ENCODE peak calls at places on chromosomes 12 and 14, in six cellular contexts. One of them, this sample, is unnamed.

GRCh38 chr12:57069522-57069921 is 9.1 kb downstream of the NEMP1 start:
- DNase-seq in IMR-90: peak; percentile 87
- DNase-seq in transverse colon: peak; percentile 66
- DNase-seq in upper lobe of left lung: no peak
- DNase-seq in suprapubic skin: no peak
- DNase-seq in stomach: peak; percentile 60
- DNase-seq in this sample: no peak

GRCh38 chr12:117580718-117581062 is 219.3 kb upstream of the NOS1 start:
- DNase-seq in IMR-90: no peak
- DNase-seq in transverse colon: peak; percentile 16
- DNase-seq in upper lobe of left lung: peak; percentile 69
- DNase-seq in suprapubic skin: peak; percentile 82
- DNase-seq in stomach: no peak
- DNase-seq in this sample: no peak

GRCh38 chr12:21773263-21773741 is 1.2 kb downstream of the KCNJ8 start:
- DNase-seq in IMR-90: peak; percentile 23
- DNase-seq in transverse colon: peak; percentile 34
- DNase-seq in upper lobe of left lung: peak; percentile 66
- DNase-seq in suprapubic skin: no peak
- DNase-seq in stomach: no peak
- DNase-seq in this sample: no peak

GRCh38 chr14:102088012-102088792 is 1.4 kb upstream of the HSP90AA1 start:
- DNase-seq in IMR-90: no peak
- DNase-seq in transverse colon: peak; percentile 56
- DNase-seq in upper lobe of left lung: peak; percentile 92
- DNase-seq in suprapubic skin: no peak
- DNase-seq in stomach: peak; percentile 51
- DNase-seq in this sample: no peak

GRCh38 chr12:81992461-81992860 is 233.3 kb upstream of the PPFIA2 start:
- DNase-seq in IMR-90: no peak
- DNase-seq in transverse colon: peak; percentile 7
- DNase-seq in upper lobe of left lung: no peak
- DNase-seq in suprapubic skin: no peak
- DNase-seq in stomach: peak; percentile 34
- DNase-seq in this sample: no peak

GRCh38 chr14:31037709-31038221 is 11.6 kb upstream of the STRN3 start:
- DNase-seq in IMR-90: no peak
- DNase-seq in transverse colon: no peak
- DNase-seq in upper lobe of left lung: no peak
- DNase-seq in suprapubic skin: no peak
- DNase-seq in stomach: no peak
- DNase-seq in this sample: no peak

GRCh38 chr12:76274699-76275098 is 73.5 kb downstream of the BBS10 start:
- DNase-seq in IMR-90: peak; percentile 77
- DNase-seq in transverse colon: no peak
- DNase-seq in upper lobe of left lung: no peak
- DNase-seq in suprapubic skin: no peak
- DNase-seq in stomach: no peak
- DNase-seq in this sample: no peak

GRCh38 chr12:24854908-24855307 is 94.0 kb downstream of the BCAT1 start:
- DNase-seq in IMR-90: peak; percentile 61
- DNase-seq in transverse colon: no peak
- DNase-seq in upper lobe of left lung: no peak
- DNase-seq in suprapubic skin: no peak
- DNase-seq in stomach: no peak
- DNase-seq in this sample: no peak

GRCh38 chr12:6062427-6063378 is 61.8 kb downstream of the VWF start:
- DNase-seq in IMR-90: peak; percentile 48
- DNase-seq in transverse colon: peak; percentile 58
- DNase-seq in upper lobe of left lung: peak; percentile 63
- DNase-seq in suprapubic skin: no peak
- DNase-seq in stomach: peak; percentile 53
- DNase-seq in this sample: no peak

GRCh38 chr12:127025545-127025944 is 1241.4 kb upstream of the TMEM132C start:
- DNase-seq in IMR-90: no peak
- DNase-seq in transverse colon: no peak
- DNase-seq in upper lobe of left lung: no peak
- DNase-seq in suprapubic skin: no peak
- DNase-seq in stomach: no peak
- DNase-seq in this sample: no peak

GRCh38 chr12:49672351-49673181 is 34.6 kb downstream of the FMNL3 start:
- DNase-seq in IMR-90: no peak
- DNase-seq in transverse colon: no peak
- DNase-seq in upper lobe of left lung: no peak
- DNase-seq in suprapubic skin: no peak
- DNase-seq in stomach: no peak
- DNase-seq in this sample: no peak

GRCh38 chr12:49671051-49671765 is 36.0 kb downstream of the FMNL3 start:
- DNase-seq in IMR-90: no peak
- DNase-seq in transverse colon: peak; percentile 27
- DNase-seq in upper lobe of left lung: no peak
- DNase-seq in suprapubic skin: no peak
- DNase-seq in stomach: peak; percentile 54
- DNase-seq in this sample: no peak

GRCh38 chr12:49675137-49675536 is 32.1 kb downstream of the FMNL3 start:
- DNase-seq in IMR-90: no peak
- DNase-seq in transverse colon: no peak
- DNase-seq in upper lobe of left lung: no peak
- DNase-seq in suprapubic skin: no peak
- DNase-seq in stomach: no peak
- DNase-seq in this sample: no peak

GRCh38 chr12:49673446-49674317 is 33.5 kb downstream of the FMNL3 start:
- DNase-seq in IMR-90: peak; percentile 94
- DNase-seq in transverse colon: peak; percentile 86
- DNase-seq in upper lobe of left lung: peak; percentile 92
- DNase-seq in suprapubic skin: peak; percentile 93
- DNase-seq in stomach: peak; percentile 92
- DNase-seq in this sample: peak; percentile 94

GRCh38 chr12:49674318-49674985 is 32.8 kb downstream of the FMNL3 start:
- DNase-seq in IMR-90: peak; percentile 41
- DNase-seq in transverse colon: no peak
- DNase-seq in upper lobe of left lung: no peak
- DNase-seq in suprapubic skin: no peak
- DNase-seq in stomach: no peak
- DNase-seq in this sample: no peak
- H3K27ac ChIP-seq in IMR-90: peak overlapping the region; percentile 85
- H3K27ac ChIP-seq in transverse colon: peak overlapping the region; percentile 90
- H3K27ac ChIP-seq in upper lobe of left lung: peak overlapping the region; percentile 84
- H3K27ac ChIP-seq in suprapubic skin: peak overlapping the region; percentile 88
- H3K27ac ChIP-seq in stomach: peak overlapping the region; percentile 91
- H3K27ac ChIP-seq in this sample: peak overlapping the region; percentile 83

GRCh38 chr12:104664368-104664767 is 207.6 kb downstream of the CHST11 start:
- DNase-seq in IMR-90: no peak
- DNase-seq in transverse colon: no peak
- DNase-seq in upper lobe of left lung: no peak
- DNase-seq in suprapubic skin: no peak
- DNase-seq in stomach: no peak
- DNase-seq in this sample: no peak
- TF ChIP-seq POLR2A in IMR-90: no peak
- TF ChIP-seq POLR2A in transverse colon: no peak
- TF ChIP-seq POLR2A in upper lobe of left lung: no peak
- TF ChIP-seq POLR2A in suprapubic skin: no peak
- TF ChIP-seq POLR2A in stomach: no peak
- TF ChIP-seq POLR2A in this sample: no peak

GRCh38 chr14:64726585-64726890 is 22.3 kb downstream of the PLEKHG3 start:
- DNase-seq in IMR-90: peak; percentile 60
- DNase-seq in transverse colon: peak; percentile 92
- DNase-seq in upper lobe of left lung: peak; percentile 24
- DNase-seq in suprapubic skin: no peak
- DNase-seq in stomach: peak; percentile 62
- DNase-seq in this sample: no peak
- H3K4me1 ChIP-seq in IMR-90: peaks cover 2% of the 10 kb centered on the region
- H3K4me1 ChIP-seq in transverse colon: peaks cover 61% of the 10 kb centered on the region
- H3K4me1 ChIP-seq in upper lobe of left lung: peaks cover 19% of the 10 kb centered on the region
- H3K4me1 ChIP-seq in suprapubic skin: peaks cover 57% of the 10 kb centered on the region
- H3K4me1 ChIP-seq in stomach: peaks cover 62% of the 10 kb centered on the region
- H3K4me1 ChIP-seq in this sample: peaks cover 53% of the 10 kb centered on the region

GRCh38 chr14:28057286-28058011 is 709.1 kb upstream of the FOXG1 start:
- DNase-seq in IMR-90: no peak
- DNase-seq in transverse colon: no peak
- DNase-seq in upper lobe of left lung: no peak
- DNase-seq in suprapubic skin: no peak
- DNase-seq in stomach: no peak
- DNase-seq in this sample: no peak

GRCh38 chr14:28061006-28061405 is 705.6 kb upstream of the FOXG1 start:
- DNase-seq in IMR-90: no peak
- DNase-seq in transverse colon: no peak
- DNase-seq in upper lobe of left lung: no peak
- DNase-seq in suprapubic skin: no peak
- DNase-seq in stomach: no peak
- DNase-seq in this sample: no peak

GRCh38 chr14:28059254-28059653 is 707.3 kb upstream of the FOXG1 start:
- DNase-seq in IMR-90: no peak
- DNase-seq in transverse colon: no peak
- DNase-seq in upper lobe of left lung: no peak
- DNase-seq in suprapubic skin: no peak
- DNase-seq in stomach: no peak
- DNase-seq in this sample: no peak

GRCh38 chr14:28055008-28055407 is 711.6 kb upstream of the FOXG1 start:
- DNase-seq in IMR-90: no peak
- DNase-seq in transverse colon: no peak
- DNase-seq in upper lobe of left lung: no peak
- DNase-seq in suprapubic skin: no peak
- DNase-seq in stomach: no peak
- DNase-seq in this sample: no peak

GRCh38 chr14:28058012-28058296 is 708.6 kb upstream of the FOXG1 start:
- DNase-seq in IMR-90: no peak
- DNase-seq in transverse colon: no peak
- DNase-seq in upper lobe of left lung: no peak
- DNase-seq in suprapubic skin: no peak
- DNase-seq in stomach: no peak
- DNase-seq in this sample: no peak
- H3K27ac ChIP-seq in IMR-90: no peak overlapping the region
- H3K27ac ChIP-seq in transverse colon: no peak overlapping the region
- H3K27ac ChIP-seq in upper lobe of left lung: no peak overlapping the region
- H3K27ac ChIP-seq in suprapubic skin: no peak overlapping the region
- H3K27ac ChIP-seq in stomach: no peak overlapping the region
- H3K27ac ChIP-seq in this sample: no peak overlapping the region

DNA sequence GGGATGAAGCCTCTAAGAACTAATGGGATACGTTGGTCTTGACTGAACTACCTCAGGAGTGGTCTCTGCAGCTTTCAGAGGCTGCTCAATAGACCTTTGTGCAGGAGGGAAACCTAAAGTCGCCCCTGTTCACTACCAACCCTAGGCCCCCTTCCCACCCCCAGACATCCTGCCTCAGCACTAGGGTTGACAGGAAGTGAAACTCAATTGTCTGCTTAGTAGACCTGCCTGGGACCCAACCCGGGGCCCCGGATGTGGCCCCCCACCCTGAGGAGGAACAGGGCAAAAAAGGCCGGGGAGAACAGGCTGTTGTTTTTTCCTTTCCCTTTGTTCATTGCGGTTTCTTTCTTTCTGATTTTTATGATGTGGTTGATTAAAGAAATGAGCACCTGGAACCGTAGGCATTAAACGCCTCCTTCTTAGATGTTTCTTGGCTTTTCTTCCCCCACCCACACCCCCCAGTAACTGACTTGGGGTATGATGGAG is 1.6 kb upstream of the DGKA start:
- DNase-seq in IMR-90: no peak
- DNase-seq in transverse colon: peak; percentile 75
- DNase-seq in upper lobe of left lung: peak; percentile 84
- DNase-seq in suprapubic skin: no peak
- DNase-seq in stomach: peak; percentile 52
- DNase-seq in this sample: no peak
- TF ChIP-seq POLR2A in IMR-90: no peak
- TF ChIP-seq POLR2A in transverse colon: peak; percentile 27
- TF ChIP-seq POLR2A in upper lobe of left lung: no peak
- TF ChIP-seq POLR2A in suprapubic skin: no peak
- TF ChIP-seq POLR2A in stomach: no peak
- TF ChIP-seq POLR2A in this sample: no peak

This sample was measured in vagina.